ENCODE peak calls at places on chromosomes 16 and 17, in five cellular contexts. A, V, U, Z and T are unnamed samples.

GRCh38 chr16:66898207-66898606 is 17.9 kb downstream of the PDP2 start:
- DNase-seq in A (no peak), V (no peak), U (no peak), Z (no peak), T (no peak)

GRCh38 chr17:49567104-49567521 is 8.6 kb upstream of the NXPH3 start:
- DNase-seq in A (no peak), V (no peak), U (no peak), Z (no peak), T (no peak)

GRCh38 chr17:68701046-68701445 is 99.9 kb upstream of the FAM20A start:
- DNase-seq in A (no peak), V (no peak), U (no peak), Z (no peak), T (no peak)

GRCh38 chr17:79923974-79924638 is 84.9 kb upstream of the CBX4 start:
- DNase-seq in A (peak), V (no peak), U (peak), Z (peak), T (peak)

GRCh38 chr16:64892843-64893242 is 229.0 kb downstream of the CDH11 start:
- DNase-seq in A (no peak), V (no peak), U (no peak), Z (no peak), T (no peak)

GRCh38 chr17:79919164-79919585 is 79.9 kb upstream of the CBX4 start:
- DNase-seq in A (no peak), V (no peak), U (no peak), Z (no peak), T (no peak)

GRCh38 chr17:41678411-41678906 is 10.2 kb upstream of the EIF1 start:
- DNase-seq in A (peak), V (peak), U (no peak), Z (no peak), T (no peak)

GRCh38 chr16:48623304-48624016 is 13.5 kb upstream of the N4BP1 start:
- DNase-seq in A (peak), V (peak), U (peak), Z (peak), T (peak)

GRCh38 chr16:11632455-11632921 is 35.8 kb upstream of the SNN start:
- DNase-seq in A (no peak), V (no peak), U (peak), Z (no peak), T (no peak)

GRCh38 chr17:200604-200985 is 19.1 kb upstream of the DOC2B start:
- DNase-seq in A (no peak), V (no peak), U (no peak), Z (no peak), T (peak)

GRCh38 chr17:55706808-55707773 is 15.6 kb downstream of the TMEM100 start:
- DNase-seq in A (no peak), V (no peak), U (no peak), Z (no peak), T (peak)

GRCh38 chr17:34651267-34651955 is 72.0 kb downstream of the TMEM132E start:
- DNase-seq in A (no peak), V (no peak), U (no peak), Z (no peak), T (no peak)

GRCh38 chr16:3963203-3963602 is 82.7 kb upstream of the CREBBP start:
- DNase-seq in A (no peak), V (no peak), U (no peak), Z (no peak), T (no peak)

GRCh38 chr16:73000020-73000906 is 47.7 kb downstream of the ZFHX3 start:
- DNase-seq in A (no peak), V (no peak), U (peak), Z (no peak), T (no peak)

GRCh38 chr16:25126820-25127232 is 15.3 kb downstream of the LCMT1 start:
- DNase-seq in A (peak), V (no peak), U (peak), Z (no peak), T (no peak)

GRCh38 chr16:27489906-27490305 is 59.8 kb downstream of the GTF3C1 start:
- DNase-seq in A (no peak), V (no peak), U (no peak), Z (no peak), T (no peak)

GRCh38 chr16:27769561-27770222 is 219.7 kb downstream of the KATNIP start:
- DNase-seq in A (no peak), V (no peak), U (no peak), Z (no peak), T (no peak)

GRCh38 chr17:64083571-64084085 is 46.3 kb downstream of the ERN1 start:
- DNase-seq in A (no peak), V (no peak), U (no peak), Z (no peak), T (no peak)

GRCh38 chr16:24418729-24419128 is 120.6 kb upstream of the RBBP6 start:
- DNase-seq in A (no peak), V (no peak), U (no peak), Z (no peak), T (no peak)

GRCh38 chr16:61382435-61382834 is 653.8 kb downstream of the CDH8 start:
- DNase-seq in A (no peak), V (no peak), U (no peak), Z (no peak), T (no peak)

DNA sequence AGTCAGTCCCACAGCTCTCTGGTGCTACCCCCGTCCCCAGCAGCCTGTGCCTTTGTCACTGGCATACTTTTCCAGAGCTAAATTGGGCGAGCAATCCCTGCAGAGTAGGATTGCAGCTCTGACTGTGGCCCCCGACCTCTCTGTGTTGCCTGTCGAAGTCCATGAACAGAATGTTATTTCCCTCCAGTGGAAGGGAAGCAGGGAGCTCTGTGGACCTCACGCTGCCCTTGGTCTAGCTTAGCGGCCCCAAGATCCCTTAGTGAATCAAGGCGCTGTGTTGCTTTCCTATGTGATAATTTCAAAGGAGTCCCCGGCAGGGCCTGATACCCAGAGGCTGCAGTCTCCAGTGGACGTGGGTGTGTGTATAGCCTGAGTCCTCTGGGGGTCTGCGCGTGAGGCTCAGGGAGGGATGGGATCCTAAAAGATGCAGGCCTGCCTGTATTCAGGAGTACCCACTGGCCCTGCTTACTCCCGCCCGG is 15.5 kb upstream of the CD300A start:
- DNase-seq in A (no peak), V (no peak), U (no peak), Z (no peak), T (no peak)
- TF ChIP-seq MAX in A (no peak), V (no peak), U (no peak), Z (no peak), T (no peak)

GRCh38 chr17:1936766-1937165 is 88.4 kb downstream of the RTN4RL1 start:
- DNase-seq in A (no peak), V (no peak), U (no peak), Z (no peak), T (no peak)

GRCh38 chr17:1931759-1932579 is 93.2 kb downstream of the RTN4RL1 start:
- DNase-seq in A (no peak), V (no peak), U (peak), Z (no peak), T (peak)

GRCh38 chr17:1937461-1937860 is 87.7 kb downstream of the RTN4RL1 start:
- DNase-seq in A (no peak), V (no peak), U (no peak), Z (no peak), T (no peak)

GRCh38 chr17:1934901-1935300 is 90.2 kb downstream of the RTN4RL1 start:
- DNase-seq in A (no peak), V (no peak), U (no peak), Z (no peak), T (no peak)

GRCh38 chr17:1933875-1934715 is 91.0 kb downstream of the RTN4RL1 start:
- DNase-seq in A (no peak), V (no peak), U (no peak), Z (no peak), T (no peak)
- TF ChIP-seq ATF2 in A (no peak), V (no peak), U (no peak), Z (no peak), T (no peak)

DNA sequence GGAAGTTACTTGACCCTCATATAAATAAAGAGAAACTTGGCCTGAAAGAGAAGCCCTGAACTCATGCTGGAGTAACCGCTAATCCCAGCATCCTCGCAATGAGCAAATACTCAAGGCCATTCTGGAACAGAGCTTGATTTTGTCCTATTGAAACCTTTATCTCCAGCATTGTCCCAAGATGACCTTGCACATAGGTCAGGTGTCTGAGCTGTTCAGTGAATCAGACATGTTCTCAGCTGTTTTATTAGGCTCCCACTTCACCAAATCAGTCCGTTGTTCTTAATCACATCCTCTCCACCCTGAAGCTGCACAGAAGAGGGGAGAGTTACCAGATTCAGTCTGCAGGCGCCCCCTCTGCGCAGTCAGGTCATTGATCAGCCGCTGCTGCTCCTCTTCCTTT is 9.1 kb upstream of the MYH1 start:
- DNase-seq in A (no peak), V (no peak), U (no peak), Z (no peak), T (no peak)
- TF ChIP-seq MAX in A (no peak), V (no peak), U (no peak), Z (no peak), T (no peak)

GRCh38 chr16:51262428-51262827 is 111.4 kb upstream of the SALL1 start:
- DNase-seq in A (no peak), V (no peak), U (no peak), Z (no peak), T (no peak)

GRCh38 chr16:51268237-51268636 is 117.2 kb upstream of the SALL1 start:
- DNase-seq in A (no peak), V (no peak), U (no peak), Z (no peak), T (no peak)

GRCh38 chr16:51271156-51271555 is 120.1 kb upstream of the SALL1 start:
- DNase-seq in A (no peak), V (no peak), U (no peak), Z (no peak), T (no peak)

GRCh38 chr16:51261919-51262318 is 110.8 kb upstream of the SALL1 start:
- DNase-seq in A (no peak), V (no peak), U (no peak), Z (no peak), T (no peak)

DNA sequence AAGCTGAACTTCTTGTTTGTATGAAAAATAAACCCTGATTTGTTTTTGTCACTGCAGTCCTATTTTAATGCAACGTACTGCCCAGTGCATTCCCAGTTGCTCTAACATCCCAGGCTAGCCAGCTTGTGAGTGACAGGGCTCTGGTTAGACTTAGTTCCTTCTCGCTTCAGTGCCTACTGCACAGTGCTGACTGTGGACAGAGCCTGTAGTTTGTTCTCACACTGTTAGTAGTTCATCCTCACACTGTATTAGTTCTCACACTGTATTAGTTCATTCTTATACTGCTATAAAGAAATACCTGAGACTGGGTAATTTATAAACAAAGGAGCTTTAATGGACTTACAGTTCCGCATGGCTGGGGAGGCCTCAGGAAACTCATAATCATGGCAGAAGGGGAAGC is 116.6 kb upstream of the SALL1 start:
- DNase-seq in A (no peak), V (no peak), U (no peak), Z (no peak), T (no peak)
- TF ChIP-seq ATF2 in A (no peak), V (no peak), U (no peak), Z (no peak), T (no peak)

GRCh38 chr17:15981646-15982580 is 17.6 kb downstream of the ZSWIM7 start:
- DNase-seq in A (peak), V (no peak), U (no peak), Z (no peak), T (no peak)
- TF ChIP-seq MAX in A (no peak), V (no peak), U (no peak), Z (no peak), T (no peak)

GRCh38 chr16:85824161-85825135 is 25.0 kb downstream of the COX4I1 start:
- DNase-seq in A (no peak), V (no peak), U (no peak), Z (no peak), T (no peak)
- TF ChIP-seq ATF2 in A (no peak), V (no peak), U (no peak), Z (no peak), T (no peak)

DNA sequence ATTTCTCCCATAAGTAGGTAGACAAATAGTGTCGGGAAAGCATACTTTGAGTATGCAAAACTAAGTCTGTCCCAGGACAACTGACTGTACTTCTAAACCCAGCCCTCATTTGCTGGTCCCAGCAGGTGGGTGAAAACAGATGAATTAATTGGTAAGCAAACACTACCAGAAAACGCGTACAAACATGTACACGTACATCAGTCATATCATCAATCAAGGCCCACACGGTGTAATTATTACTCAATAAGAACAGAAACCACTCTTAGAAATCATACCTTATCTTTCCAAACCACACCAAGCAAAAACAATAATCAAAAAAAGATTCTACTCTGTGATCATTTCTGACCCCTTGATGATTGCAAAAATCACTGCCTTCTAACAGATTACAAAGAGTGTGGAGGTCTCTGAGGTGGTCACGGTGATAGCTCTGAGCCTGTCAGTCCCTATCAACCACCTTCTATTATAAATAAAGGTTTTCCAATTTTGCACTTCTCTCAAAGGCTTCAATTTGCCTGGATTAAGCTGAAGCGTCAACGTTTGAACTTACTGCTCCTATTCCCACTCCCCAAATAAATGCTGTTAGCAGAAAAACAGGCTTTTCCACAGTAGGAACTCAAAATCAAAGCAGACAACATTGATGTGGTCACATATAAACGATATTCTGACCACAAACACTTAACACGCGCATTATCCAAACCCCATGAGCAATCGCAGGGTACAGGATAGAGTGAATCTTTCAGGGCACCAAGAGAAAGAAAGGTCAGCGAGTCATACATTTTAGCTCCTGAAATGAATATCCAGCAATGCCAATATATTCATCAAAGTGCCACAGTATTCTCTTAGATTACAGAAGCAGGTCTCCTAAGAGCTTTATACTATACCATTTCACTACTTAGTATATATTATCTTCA is 211.9 kb downstream of the STX8 start:
- DNase-seq in A (no peak), V (no peak), U (no peak), Z (no peak), T (no peak)
- TF ChIP-seq MAX in A (no peak), V (no peak), U (no peak), Z (no peak), T (no peak)

GRCh38 chr16:56297684-56298083 is 106.4 kb downstream of the GNAO1 start:
- DNase-seq in A (no peak), V (no peak), U (no peak), Z (no peak), T (no peak)

GRCh38 chr16:56301391-56301850 is 110.1 kb downstream of the GNAO1 start:
- DNase-seq in A (no peak), V (no peak), U (no peak), Z (no peak), T (no peak)

GRCh38 chr16:56295739-56296527 is 104.6 kb downstream of the GNAO1 start:
- DNase-seq in A (no peak), V (no peak), U (no peak), Z (no peak), T (no peak)

GRCh38 chr16:56300901-56301351 is 109.6 kb downstream of the GNAO1 start:
- DNase-seq in A (no peak), V (no peak), U (no peak), Z (no peak), T (no peak)

GRCh38 chr16:56298948-56299602 is 107.8 kb downstream of the GNAO1 start:
- DNase-seq in A (no peak), V (no peak), U (no peak), Z (no peak), T (no peak)
- TF ChIP-seq ATF2 in A (no peak), V (no peak), U (no peak), Z (no peak), T (no peak)

GRCh38 chr17:81635973-81636504 is 873 bp downstream of the NPLOC4 start:
- DNase-seq in A (no peak), V (no peak), U (no peak), Z (no peak), T (no peak)
- TF ChIP-seq MAX in A (no peak), V (no peak), U (no peak), Z (no peak), T (no peak)

GRCh38 chr16:51156836-51157235 is 5.8 kb upstream of the SALL1 start:
- DNase-seq in A (no peak), V (no peak), U (no peak), Z (no peak), T (no peak)

GRCh38 chr16:51155901-51156810 is 5.1 kb upstream of the SALL1 start:
- DNase-seq in A (no peak), V (no peak), U (no peak), Z (no peak), T (peak)

GRCh38 chr16:51153275-51153991 is 2.4 kb upstream of the SALL1 start:
- DNase-seq in A (no peak), V (no peak), U (no peak), Z (no peak), T (peak)

GRCh38 chr16:51154271-51155171 is 3.5 kb upstream of the SALL1 start:
- DNase-seq in A (no peak), V (no peak), U (no peak), Z (no peak), T (peak)

DNA sequence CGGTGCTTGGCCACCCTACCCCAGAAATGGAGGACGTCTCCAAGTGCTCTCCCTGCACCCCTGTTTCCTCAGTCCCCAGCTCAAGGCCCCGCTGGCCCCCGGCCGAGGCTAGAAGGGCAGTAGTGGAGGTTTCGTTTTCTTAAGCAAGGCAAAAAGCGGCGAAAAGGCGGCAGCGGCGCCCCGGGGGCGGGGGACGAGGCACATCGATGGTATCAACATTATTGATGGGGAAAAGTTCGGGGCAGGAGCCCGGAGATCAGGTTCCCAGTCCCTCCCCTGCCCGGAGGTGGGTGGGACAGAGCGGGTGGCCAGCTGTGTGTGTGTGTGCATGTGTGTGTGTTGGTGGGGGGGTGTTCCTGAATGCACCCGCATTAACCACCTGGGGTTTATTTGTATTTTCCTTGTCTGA is 4.1 kb upstream of the SALL1 start:
- DNase-seq in A (no peak), V (no peak), U (no peak), Z (no peak), T (peak)
- TF ChIP-seq ATF2 in A (no peak), V (no peak), U (no peak), Z (no peak), T (no peak)